ENCODE peak calls at places on chromosome 16, in six cellular contexts. One of them, this sample, is unnamed.

GRCh38 chr16:17070882-17071592 is 399.7 kb downstream of the XYLT1 start:
- DNase-seq in lower lobe of right lung: peak; percentile 74
- DNase-seq in stomach: peak; percentile 49
- DNase-seq in astrocyte of the cerebellum: peak; percentile 5
- DNase-seq in ovary: peak; percentile 37
- DNase-seq in fibroblast of lung: peak; percentile 24
- DNase-seq in this sample: no peak

GRCh38 chr16:74713876-74714275 is 13.2 kb upstream of the MLKL start:
- DNase-seq in ovary: no peak
- DNase-seq in astrocyte of the cerebellum: no peak
- DNase-seq in fibroblast of lung: no peak
- DNase-seq in lower lobe of right lung: no peak
- DNase-seq in stomach: no peak
- DNase-seq in this sample: no peak

GRCh38 chr16:167117-167462 is 1.3 kb downstream of the HBM start:
- DNase-seq in stomach: no peak
- DNase-seq in lower lobe of right lung: no peak
- DNase-seq in fibroblast of lung: no peak
- DNase-seq in ovary: no peak
- DNase-seq in astrocyte of the cerebellum: no peak
- DNase-seq in this sample: no peak

GRCh38 chr16:20647736-20648135 is 49.7 kb downstream of the ACSM1 start:
- DNase-seq in fibroblast of lung: no peak
- DNase-seq in ovary: no peak
- DNase-seq in astrocyte of the cerebellum: no peak
- DNase-seq in stomach: no peak
- DNase-seq in lower lobe of right lung: no peak
- DNase-seq in this sample: no peak

GRCh38 chr16:68746951-68747350 is 9.9 kb downstream of the CDH1 start:
- DNase-seq in lower lobe of right lung: no peak
- DNase-seq in fibroblast of lung: no peak
- DNase-seq in ovary: no peak
- DNase-seq in stomach: no peak
- DNase-seq in astrocyte of the cerebellum: no peak
- DNase-seq in this sample: no peak

GRCh38 chr16:24537474-24538337 is 1.7 kb upstream of the RBBP6 start:
- DNase-seq in lower lobe of right lung: no peak
- DNase-seq in fibroblast of lung: no peak
- DNase-seq in ovary: no peak
- DNase-seq in astrocyte of the cerebellum: no peak
- DNase-seq in stomach: no peak
- DNase-seq in this sample: no peak

GRCh38 chr16:75424096-75424762 is 9.1 kb downstream of the CFDP1 start:
- DNase-seq in stomach: no peak
- DNase-seq in lower lobe of right lung: no peak
- DNase-seq in astrocyte of the cerebellum: no peak
- DNase-seq in ovary: no peak
- DNase-seq in fibroblast of lung: peak; percentile 18
- DNase-seq in this sample: no peak

GRCh38 chr16:82034981-82035612 is at the start of gene HSD17B2:
- DNase-seq in ovary: no peak
- DNase-seq in lower lobe of right lung: no peak
- DNase-seq in astrocyte of the cerebellum: no peak
- DNase-seq in stomach: peak; percentile 32
- DNase-seq in fibroblast of lung: peak; percentile 53
- DNase-seq in this sample: no peak

GRCh38 chr16:73216932-73217331 is 169.0 kb upstream of the ZFHX3 start:
- DNase-seq in lower lobe of right lung: no peak
- DNase-seq in astrocyte of the cerebellum: no peak
- DNase-seq in stomach: no peak
- DNase-seq in ovary: no peak
- DNase-seq in fibroblast of lung: peak; percentile 18
- DNase-seq in this sample: no peak

GRCh38 chr16:1188781-1189189 is 35.9 kb downstream of the CACNA1H start:
- DNase-seq in lower lobe of right lung: peak; percentile 62
- DNase-seq in stomach: peak; percentile 58
- DNase-seq in astrocyte of the cerebellum: no peak
- DNase-seq in fibroblast of lung: peak; percentile 30
- DNase-seq in ovary: peak; percentile 77
- DNase-seq in this sample: no peak

GRCh38 chr16:12062343-12063003 is 85.9 kb downstream of the SNX29 start:
- DNase-seq in stomach: peak; percentile 54
- DNase-seq in lower lobe of right lung: peak; percentile 90
- DNase-seq in fibroblast of lung: peak; percentile 87
- DNase-seq in ovary: peak; percentile 56
- DNase-seq in astrocyte of the cerebellum: no peak
- DNase-seq in this sample: peak; percentile 52

GRCh38 chr16:997440-998051 is 16.0 kb downstream of the SOX8 start:
- DNase-seq in astrocyte of the cerebellum: no peak
- DNase-seq in lower lobe of right lung: no peak
- DNase-seq in stomach: peak; percentile 72
- DNase-seq in ovary: no peak
- DNase-seq in fibroblast of lung: peak; percentile 48
- DNase-seq in this sample: no peak

GRCh38 chr16:9311303-9311954 is 220.0 kb downstream of the HAPSTR1 start:
- DNase-seq in fibroblast of lung: no peak
- DNase-seq in astrocyte of the cerebellum: no peak
- DNase-seq in lower lobe of right lung: no peak
- DNase-seq in ovary: no peak
- DNase-seq in stomach: no peak
- DNase-seq in this sample: no peak

GRCh38 chr16:3490911-3491629 is 4.2 kb downstream of the C16orf90 start:
- DNase-seq in ovary: no peak
- DNase-seq in astrocyte of the cerebellum: no peak
- DNase-seq in lower lobe of right lung: peak; percentile 41
- DNase-seq in fibroblast of lung: no peak
- DNase-seq in stomach: peak; percentile 57
- DNase-seq in this sample: no peak
- TF ChIP-seq CTCF in ovary: no peak
- TF ChIP-seq CTCF in astrocyte of the cerebellum: no peak
- TF ChIP-seq CTCF in lower lobe of right lung: no peak
- TF ChIP-seq CTCF in fibroblast of lung: no peak
- TF ChIP-seq CTCF in stomach: no peak
- TF ChIP-seq CTCF in this sample: no peak

GRCh38 chr16:29993903-29994612 is 1.4 kb downstream of the HIRIP3 start:
- DNase-seq in fibroblast of lung: no peak
- DNase-seq in stomach: no peak
- DNase-seq in lower lobe of right lung: no peak
- DNase-seq in ovary: no peak
- DNase-seq in astrocyte of the cerebellum: no peak
- DNase-seq in this sample: no peak
- H3K4me3 ChIP-seq in fibroblast of lung: no peak overlapping the region
- H3K4me3 ChIP-seq in stomach: peak overlapping the region; percentile 86
- H3K4me3 ChIP-seq in lower lobe of right lung: peak overlapping the region; percentile 83
- H3K4me3 ChIP-seq in ovary: no peak overlapping the region
- H3K4me3 ChIP-seq in astrocyte of the cerebellum: no peak overlapping the region
- H3K4me3 ChIP-seq in this sample: peak overlapping the region; percentile 91

GRCh38 chr16:84144859-84145639 is at the start of the genes DNAAF1 and HSDL1:
- DNase-seq in lower lobe of right lung: peak; percentile 92
- DNase-seq in stomach: peak; percentile 95
- DNase-seq in ovary: peak; percentile 96
- DNase-seq in astrocyte of the cerebellum: peak; percentile 41
- DNase-seq in fibroblast of lung: peak; percentile 63
- DNase-seq in this sample: peak; percentile 22
- TF ChIP-seq CTCF in lower lobe of right lung: peak; percentile 10
- TF ChIP-seq CTCF in stomach: no peak
- TF ChIP-seq CTCF in ovary: no peak
- TF ChIP-seq CTCF in astrocyte of the cerebellum: no peak
- TF ChIP-seq CTCF in fibroblast of lung: no peak
- TF ChIP-seq CTCF in this sample: no peak

GRCh38 chr16:85291302-85292148 is 179.3 kb upstream of the CIBAR2 start:
- DNase-seq in stomach: peak; percentile 66
- DNase-seq in lower lobe of right lung: peak; percentile 75
- DNase-seq in ovary: no peak
- DNase-seq in astrocyte of the cerebellum: no peak
- DNase-seq in fibroblast of lung: no peak
- DNase-seq in this sample: no peak
- H3K4me3 ChIP-seq in stomach: no peak overlapping the region
- H3K4me3 ChIP-seq in lower lobe of right lung: no peak overlapping the region
- H3K4me3 ChIP-seq in ovary: no peak overlapping the region
- H3K4me3 ChIP-seq in astrocyte of the cerebellum: no peak overlapping the region
- H3K4me3 ChIP-seq in fibroblast of lung: no peak overlapping the region
- H3K4me3 ChIP-seq in this sample: no peak overlapping the region

GRCh38 chr16:54930034-54930938 is at the start of gene IRX5:
- DNase-seq in stomach: peak; percentile 92
- DNase-seq in fibroblast of lung: peak; percentile 98
- DNase-seq in lower lobe of right lung: peak; percentile 93
- DNase-seq in astrocyte of the cerebellum: peak; percentile 93
- DNase-seq in ovary: peak; percentile 88
- DNase-seq in this sample: peak; percentile 83
- TF ChIP-seq CTCF in stomach: no peak
- TF ChIP-seq CTCF in fibroblast of lung: no peak
- TF ChIP-seq CTCF in lower lobe of right lung: no peak
- TF ChIP-seq CTCF in astrocyte of the cerebellum: no peak
- TF ChIP-seq CTCF in ovary: no peak
- TF ChIP-seq CTCF in this sample: no peak

GRCh38 chr16:7835032-7835431 is 502.4 kb downstream of the RBFOX1 start:
- DNase-seq in astrocyte of the cerebellum: no peak
- DNase-seq in fibroblast of lung: no peak
- DNase-seq in ovary: no peak
- DNase-seq in stomach: no peak
- DNase-seq in lower lobe of right lung: no peak
- DNase-seq in this sample: no peak
- H3K4me3 ChIP-seq in astrocyte of the cerebellum: no peak overlapping the region
- H3K4me3 ChIP-seq in fibroblast of lung: no peak overlapping the region
- H3K4me3 ChIP-seq in ovary: no peak overlapping the region
- H3K4me3 ChIP-seq in stomach: no peak overlapping the region
- H3K4me3 ChIP-seq in lower lobe of right lung: no peak overlapping the region
- H3K4me3 ChIP-seq in this sample: no peak overlapping the region

DNA sequence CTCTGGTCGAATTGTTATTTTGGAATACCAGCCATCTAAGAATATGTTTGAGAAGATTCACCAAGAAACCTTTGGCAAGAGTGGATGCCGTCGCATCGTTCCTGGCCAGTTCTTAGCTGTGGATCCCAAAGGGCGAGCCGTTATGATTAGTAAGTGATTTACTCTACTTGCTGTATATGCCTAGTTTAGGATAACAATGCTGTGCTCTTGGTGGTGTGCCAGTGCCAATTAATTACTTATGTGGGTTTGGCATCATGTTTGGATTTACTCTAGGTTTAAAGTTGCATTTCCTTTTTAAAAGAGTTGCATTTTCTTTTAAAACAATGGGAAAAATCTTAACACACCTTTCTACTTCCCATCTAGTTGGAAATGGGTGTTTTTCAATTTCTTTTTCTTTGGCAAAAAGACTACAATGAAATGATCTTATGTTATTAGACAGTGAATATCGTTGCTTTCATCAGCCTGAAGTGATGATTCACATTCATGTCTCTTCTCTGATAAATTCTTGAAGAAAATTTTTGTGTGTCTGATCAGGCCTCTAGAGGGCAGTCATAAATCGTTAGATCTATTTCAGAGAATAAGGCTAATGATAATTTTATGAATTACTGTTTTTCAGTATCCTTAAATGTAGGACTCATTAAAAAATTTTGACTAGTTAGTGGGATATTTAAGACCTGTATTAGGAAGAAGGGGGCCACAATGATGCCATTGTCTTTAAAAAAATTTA is 5.6 kb downstream of the SF3B3 start:
- DNase-seq in ovary: no peak
- DNase-seq in lower lobe of right lung: no peak
- DNase-seq in stomach: no peak
- DNase-seq in fibroblast of lung: peak; percentile 64
- DNase-seq in astrocyte of the cerebellum: peak; percentile 49
- DNase-seq in this sample: no peak
- TF ChIP-seq CTCF in ovary: no peak
- TF ChIP-seq CTCF in lower lobe of right lung: peak; percentile 43
- TF ChIP-seq CTCF in stomach: no peak
- TF ChIP-seq CTCF in fibroblast of lung: peak; percentile 61
- TF ChIP-seq CTCF in astrocyte of the cerebellum: peak; percentile 37
- TF ChIP-seq CTCF in this sample: peak; percentile 28

DNA sequence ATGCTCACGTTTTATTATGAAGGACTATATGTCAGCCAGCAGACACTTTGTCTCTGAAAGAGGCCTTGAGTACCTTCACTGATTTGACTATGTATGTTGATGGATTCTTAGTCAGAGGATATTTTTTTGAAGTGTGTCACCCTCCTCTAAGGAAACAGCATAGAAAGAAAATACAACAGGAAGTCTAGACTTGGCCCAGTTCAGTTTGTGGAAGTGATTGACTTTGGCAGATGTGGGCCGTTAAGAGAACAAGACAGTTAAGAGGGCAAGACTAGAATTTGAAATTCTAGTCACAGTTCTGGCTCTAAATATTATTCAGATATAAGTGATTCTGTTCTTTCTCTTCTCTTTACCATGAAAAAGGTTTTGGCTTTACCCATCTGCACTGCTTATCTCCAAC is 471.5 kb downstream of the CDH8 start:
- DNase-seq in astrocyte of the cerebellum: no peak
- DNase-seq in ovary: no peak
- DNase-seq in stomach: no peak
- DNase-seq in lower lobe of right lung: no peak
- DNase-seq in fibroblast of lung: no peak
- DNase-seq in this sample: no peak
- H3K4me3 ChIP-seq in astrocyte of the cerebellum: no peak overlapping the region
- H3K4me3 ChIP-seq in ovary: no peak overlapping the region
- H3K4me3 ChIP-seq in stomach: no peak overlapping the region
- H3K4me3 ChIP-seq in lower lobe of right lung: no peak overlapping the region
- H3K4me3 ChIP-seq in fibroblast of lung: no peak overlapping the region
- H3K4me3 ChIP-seq in this sample: no peak overlapping the region